ENCODE peak calls at places on chromosomes 13 and 19, in eight cellular contexts. N is naive thymus-derived CD8-positive, alpha-beta T cell; S is fibroblast of pulmonary artery; Z is Ammon's horn; K is effector CD4-positive, alpha-beta T cell; H is astrocyte of the spinal cord; A is vagina; Q is activated naive CD4-positive, alpha-beta T cell treated with Interleukin-2 at 50 U/mL for 16 hours. E is an unnamed sample.
A peak's percentile ranks its signal among the peaks of the same experiment; 100 is the strongest.

GRCh38 chr13:77310161-77310560 is 16.7 kb downstream of the MYCBP2 start:
- DNase-seq in N (no peak), S (no peak), Z (no peak), K (no peak), H (no peak), A (no peak), Q (no peak), E (no peak)

GRCh38 chr13:77429320-77430142 is 102.6 kb upstream of the MYCBP2 start:
- DNase-seq in N (no peak), S (no peak), Z (peak; percentile 32), K (no peak), H (peak; percentile 68), A (no peak), Q (peak; percentile 79), E (peak; percentile 3)

GRCh38 chr19:15138427-15138826 is 31.2 kb downstream of the SYDE1 start:
- DNase-seq in N (no peak), S (no peak), Z (no peak), K (no peak), H (no peak), A (no peak), Q (no peak), E (no peak)

GRCh38 chr13:33032037-33032625 is 15.9 kb downstream of the KL start:
- DNase-seq in N (no peak), S (no peak), Z (no peak), K (no peak), H (no peak), A (no peak), Q (no peak), E (no peak)

GRCh38 chr19:40322951-40323615 is 25.1 kb downstream of the C19orf47 start:
- DNase-seq in N (no peak), S (no peak), Z (no peak), K (no peak), H (peak; percentile 59), A (no peak), Q (no peak), E (no peak)

GRCh38 chr13:21344662-21345176 is 114.4 kb downstream of the ZDHHC20 start:
- DNase-seq in N (peak; percentile 65), S (no peak), Z (no peak), K (no peak), H (no peak), A (no peak), Q (peak; percentile 11), E (no peak)

GRCh38 chr13:25882732-25883357 is 169.0 kb downstream of the SHISA2 start:
- DNase-seq in N (no peak), S (no peak), Z (no peak), K (no peak), H (peak; percentile 22), A (no peak), Q (no peak), E (no peak)

GRCh38 chr19:1122972-1123363 is 19.2 kb downstream of the GPX4 start:
- DNase-seq in N (no peak), S (peak; percentile 82), Z (no peak), K (no peak), H (peak; percentile 74), A (no peak), Q (peak; percentile 45), E (peak; percentile 40)

GRCh38 chr19:13906525-13906904 is 514 bp downstream of the CC2D1A start:
- DNase-seq in N (peak; percentile 69), S (no peak), Z (no peak), K (no peak), H (no peak), A (no peak), Q (no peak), E (no peak)

GRCh38 chr19:1133471-1133929 is 29.7 kb downstream of the GPX4 start:
- DNase-seq in N (peak; percentile 79), S (no peak), Z (no peak), K (peak; percentile 72), H (no peak), A (no peak), Q (peak; percentile 89), E (no peak)

GRCh38 chr13:32910530-32910929 is 105.7 kb upstream of the KL start:
- DNase-seq in N (no peak), S (no peak), Z (no peak), K (no peak), H (no peak), A (no peak), Q (no peak), E (no peak)

GRCh38 chr13:32277838-32278237 is 37.3 kb downstream of the ZAR1L start:
- DNase-seq in N (no peak), S (no peak), Z (no peak), K (no peak), H (no peak), A (no peak), Q (no peak), E (no peak)

GRCh38 chr13:53105477-53105876 is 76.9 kb downstream of the OLFM4 start:
- DNase-seq in N (no peak), S (no peak), Z (no peak), K (no peak), H (no peak), A (no peak), Q (no peak), E (no peak)

GRCh38 chr13:110509478-110509926 is 52.0 kb downstream of the RAB20 start:
- DNase-seq in N (no peak), S (no peak), Z (no peak), K (no peak), H (no peak), A (no peak), Q (no peak), E (no peak)

GRCh38 chr13:98026457-98026857 is 73.0 kb downstream of the IPO5 start:
- DNase-seq in N (no peak), S (peak; percentile 31), Z (no peak), K (no peak), H (peak; percentile 44), A (no peak), Q (no peak), E (no peak)

GRCh38 chr13:40777166-40777956 is 6.4 kb upstream of the MRPS31 start:
- DNase-seq in N (peak; percentile 62), S (peak; percentile 67), Z (peak; percentile 55), K (peak; percentile 11), H (peak; percentile 65), A (no peak), Q (peak; percentile 30), E (no peak)

GRCh38 chr13:88824218-88824617 is 1153.0 kb downstream of the SLITRK5 start:
- DNase-seq in N (no peak), S (no peak), Z (no peak), K (no peak), H (no peak), A (no peak), Q (no peak), E (no peak)

GRCh38 chr19:47157455-47158321 is 27.1 kb downstream of the SAE1 start:
- DNase-seq in N (no peak), S (peak; percentile 86), Z (peak; percentile 32), K (peak; percentile 11), H (peak; percentile 74), A (no peak), Q (peak; percentile 37), E (no peak)

GRCh38 chr19:36258028-36258875 is 43.3 kb downstream of the ZNF146 start:
- DNase-seq in N (no peak), S (no peak), Z (no peak), K (no peak), H (no peak), A (no peak), Q (no peak), E (no peak)

GRCh38 chr13:33262069-33262487 is 23.5 kb downstream of the STARD13 start:
- DNase-seq in N (no peak), S (no peak), Z (no peak), K (no peak), H (no peak), A (no peak), Q (no peak), E (no peak)

GRCh38 chr13:74219571-74219970 is 85.4 kb upstream of the KLF12 start:
- DNase-seq in N (no peak), S (no peak), Z (no peak), K (no peak), H (peak; percentile 38), A (no peak), Q (no peak), E (no peak)

GRCh38 chr19:48170817-48171347 is 402 bp downstream of the ZSWIM9 start:
- DNase-seq in N (no peak), S (no peak), Z (no peak), K (no peak), H (no peak), A (no peak), Q (no peak), E (no peak)

GRCh38 chr19:33727331-33728028 is 69.2 kb upstream of the KCTD15 start:
- DNase-seq in N (no peak), S (no peak), Z (no peak), K (no peak), H (no peak), A (no peak), Q (no peak), E (no peak)

GRCh38 chr13:103883152-103883551 is 816.9 kb upstream of the SLC10A2 start:
- DNase-seq in N (no peak), S (peak; percentile 95), Z (peak; percentile 93), K (no peak), H (peak; percentile 96), A (no peak), Q (no peak), E (peak; percentile 59)

E was measured in GM04504.